ENCODE peak calls at places on chromosomes 12 and 14, in four cellular contexts. J is K562, N is HepG2, V is GM12878. L is an unnamed sample.
A peak's percentile ranks its signal among the peaks of the same experiment; 100 is the strongest.

GRCh38 chr14:90691627-90692026 is 124.6 kb downstream of the TTC7B start:
- DNase-seq in J (no peak), N (no peak), V (no peak), L (no peak)

GRCh38 chr14:102236026-102236425 is 68.9 kb downstream of the MOK start:
- DNase-seq in J (no peak), N (no peak), V (no peak), L (no peak)

GRCh38 chr14:75186953-75187352 is 10.5 kb upstream of the TMED10 start:
- DNase-seq in J (no peak), N (no peak), V (no peak), L (no peak)

GRCh38 chr12:118618695-118619094 is 242.3 kb downstream of the SUDS3 start:
- DNase-seq in J (no peak), N (no peak), V (no peak), L (no peak)

GRCh38 chr12:4855121-4855924 is 54.4 kb upstream of the KCNA1 start:
- DNase-seq in J (peak; percentile 67), N (peak; percentile 66), V (peak; percentile 51), L (peak; percentile 73)

GRCh38 chr12:133129368-133130037 is 571 bp downstream of the ZNF891 start:
- DNase-seq in J (no peak), N (peak; percentile 2), V (no peak), L (no peak)

GRCh38 chr12:114625294-114625851 is 58.6 kb downstream of the TBX3 start:
- DNase-seq in J (peak; percentile 62), N (peak; percentile 74), V (no peak), L (peak; percentile 61)

GRCh38 chr12:19035552-19035951 is 94.0 kb upstream of the PLEKHA5 start:
- DNase-seq in J (no peak), N (no peak), V (no peak), L (no peak)

GRCh38 chr12:89212339-89212771 is 139.9 kb downstream of the DUSP6 start:
- DNase-seq in J (no peak), N (no peak), V (no peak), L (no peak)

GRCh38 chr12:15152864-15153263 is 68.4 kb downstream of the RERG start:
- DNase-seq in J (no peak), N (no peak), V (no peak), L (no peak)

GRCh38 chr12:87140257-87140656 is 884.1 kb upstream of the MGAT4C start:
- DNase-seq in J (no peak), N (no peak), V (no peak), L (no peak)

GRCh38 chr14:92439551-92440344 is 73.8 kb upstream of the RIN3 start:
- DNase-seq in J (no peak), N (no peak), V (no peak), L (no peak)

GRCh38 chr14:33332497-33332896 is 393.8 kb downstream of the NPAS3 start:
- DNase-seq in J (no peak), N (no peak), V (no peak), L (no peak)

GRCh38 chr12:120925740-120926563 is 21.8 kb upstream of the SPPL3 start:
- DNase-seq in J (no peak), N (no peak), V (no peak), L (no peak)

GRCh38 chr12:48824112-48824511 is 5.8 kb downstream of the CACNB3 start:
- DNase-seq in J (peak; percentile 38), N (no peak), V (no peak), L (no peak)

GRCh38 chr14:64990939-64991338 is 4.2 kb downstream of the FNTB start:
- DNase-seq in J (no peak), N (no peak), V (no peak), L (no peak)

GRCh38 chr14:65423986-65424385 is 11.5 kb downstream of the FUT8 start:
- DNase-seq in J (no peak), N (no peak), V (no peak), L (no peak)

GRCh38 chr12:48592591-48593086 is 22.8 kb upstream of the LALBA start:
- DNase-seq in J (no peak), N (no peak), V (no peak), L (no peak)

GRCh38 chr12:182381-182883 is 31.5 kb downstream of the SLC6A12 start:
- DNase-seq in J (no peak), N (no peak), V (no peak), L (no peak)

GRCh38 chr12:62435337-62436163 is 31.1 kb upstream of the MON2 start:
- DNase-seq in J (peak; percentile 59), N (peak; percentile 58), V (no peak), L (peak; percentile 19)

GRCh38 chr12:6962285-6963015 is 8.0 kb downstream of the PHB2 start:
- DNase-seq in J (no peak), N (no peak), V (no peak), L (no peak)

GRCh38 chr14:66070542-66071319 is 415.4 kb upstream of the CCDC196 start:
- DNase-seq in J (peak; percentile 47), N (peak; percentile 18), V (no peak), L (peak; percentile 76)

GRCh38 chr12:76199808-76200207 is 115.3 kb upstream of the NAP1L1 start:
- DNase-seq in J (peak; percentile 23), N (no peak), V (no peak), L (no peak)

GRCh38 chr12:56622535-56622934 is 7.6 kb downstream of the BAZ2A start:
- DNase-seq in J (no peak), N (no peak), V (no peak), L (no peak)

GRCh38 chr12:52699373-52699772 is 4.0 kb downstream of the KRT77 start:
- DNase-seq in J (no peak), N (no peak), V (no peak), L (no peak)

GRCh38 chr14:89388853-89389252 is 28.2 kb downstream of the FOXN3 start:
- DNase-seq in J (no peak), N (no peak), V (no peak), L (no peak)

GRCh38 chr14:104154246-104154645 is 15.9 kb downstream of the KIF26A start:
- DNase-seq in J (no peak), N (no peak), V (no peak), L (no peak)

GRCh38 chr12:120598674-120599463 is 17.7 kb upstream of the POP5 start:
- DNase-seq in J (peak; percentile 28), N (peak; percentile 41), V (no peak), L (no peak)

GRCh38 chr12:10779103-10779502 is 23.3 kb downstream of the TAS2R7 start:
- DNase-seq in J (peak; percentile 20), N (no peak), V (no peak), L (no peak)

GRCh38 chr14:75229576-75229922 is 49.1 kb upstream of the FOS start:
- DNase-seq in J (no peak), N (no peak), V (no peak), L (no peak)

GRCh38 chr12:85322715-85323114 is 42.7 kb downstream of the ALX1 start:
- DNase-seq in J (no peak), N (no peak), V (no peak), L (no peak)

GRCh38 chr12:75964150-75964549 is 67.4 kb downstream of the PHLDA1 start:
- DNase-seq in J (no peak), N (no peak), V (no peak), L (no peak)

GRCh38 chr14:24274101-24274543 is 2.7 kb upstream of the RABGGTA start:
- DNase-seq in J (peak; percentile 71), N (no peak), V (peak; percentile 93), L (no peak)

GRCh38 chr14:57761800-57762199 is 104.1 kb downstream of the SLC35F4 start:
- DNase-seq in J (no peak), N (no peak), V (no peak), L (no peak)

GRCh38 chr14:24058260-24058950 is 6.6 kb downstream of the CARMIL3 start:
- DNase-seq in J (peak; percentile 59), N (peak; percentile 89), V (no peak), L (peak; percentile 85)

GRCh38 chr14:53951661-53952265 is 4.9 kb downstream of the BMP4 start:
- DNase-seq in J (no peak), N (no peak), V (no peak), L (peak; percentile 25)
- TF ChIP-seq FOXK2 in J (no peak), N (no peak), V (no peak), L (no peak)

GRCh38 chr12:65168606-65169310 is 625 bp upstream of the LEMD3 start:
- DNase-seq in J (no peak), N (no peak), V (no peak), L (no peak)
- TF ChIP-seq FOXK2 in J (no peak), N (no peak), V (no peak), L (no peak)

GRCh38 chr14:100214768-100215079 is 24.2 kb upstream of the YY1 start:
- DNase-seq in J (no peak), N (no peak), V (no peak), L (no peak)

GRCh38 chr14:100215330-100215885 is 23.5 kb upstream of the YY1 start:
- DNase-seq in J (peak; percentile 50), N (no peak), V (no peak), L (no peak)

GRCh38 chr14:100213587-100213955 is 25.4 kb upstream of the YY1 start:
- DNase-seq in J (peak; percentile 18), N (no peak), V (no peak), L (no peak)

GRCh38 chr14:100212476-100213333 is 26.2 kb upstream of the YY1 start:
- DNase-seq in J (peak; percentile 50), N (no peak), V (no peak), L (no peak)

GRCh38 chr14:100213956-100214767 is 24.8 kb upstream of the YY1 start:
- DNase-seq in J (peak; percentile 94), N (peak; percentile 85), V (no peak), L (peak; percentile 94)
- TF ChIP-seq FOXK2 in J (no peak), N (no peak), V (no peak), L (no peak)

GRCh38 chr12:124188059-124188458 is 106.8 kb upstream of the RFLNA start:
- DNase-seq in J (no peak), N (no peak), V (no peak), L (no peak)

GRCh38 chr12:124190301-124191023 is 104.4 kb upstream of the RFLNA start:
- DNase-seq in J (peak; percentile 15), N (no peak), V (no peak), L (no peak)

GRCh38 chr12:124188561-124189405 is 106.1 kb upstream of the RFLNA start:
- DNase-seq in J (no peak), N (peak; percentile 30), V (no peak), L (no peak)

GRCh38 chr12:124194521-124195225 is 100.2 kb upstream of the RFLNA start:
- DNase-seq in J (no peak), N (no peak), V (no peak), L (no peak)

GRCh38 chr12:124191024-124191359 is 103.9 kb upstream of the RFLNA start:
- DNase-seq in J (peak; percentile 61), N (no peak), V (no peak), L (peak; percentile 34)
- TF ChIP-seq FOXK2 in J (no peak), N (no peak), V (no peak), L (no peak)

DNA sequence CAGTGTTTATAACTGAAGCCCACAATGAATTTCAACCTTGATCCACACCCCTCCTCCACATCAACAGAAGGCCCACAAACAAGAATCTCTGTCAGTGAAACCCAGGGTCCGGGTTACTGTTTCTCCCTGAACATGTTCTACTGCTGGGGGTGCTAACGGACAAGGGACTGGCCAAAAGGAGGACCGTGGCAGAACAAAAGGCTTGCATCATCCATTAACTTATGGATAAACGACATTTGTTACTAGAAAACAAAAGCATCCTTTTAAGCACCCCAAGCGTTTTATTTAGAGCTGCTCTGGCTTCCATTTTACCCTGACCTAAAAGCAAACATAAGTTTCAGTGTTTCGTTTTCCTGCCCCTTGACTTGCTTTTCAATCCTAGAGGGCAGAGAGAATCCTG is 32.2 kb downstream of the BRAP start:
- DNase-seq in J (no peak), N (no peak), V (no peak), L (no peak)
- TF ChIP-seq FOXK2 in J (no peak), N (no peak), V (no peak), L (no peak)